ENCODE peak calls at places on chromosomes 16 and 17, in four cellular contexts. A is CD8-positive, alpha-beta memory T cell; T is PC-3; R is neuronal stem cell. O is an unnamed sample.

GRCh38 chr17:80804466-80804865 is 187.2 kb upstream of the CHMP6 start:
- DNase-seq in A (no peak), T (no peak), R (no peak), O (no peak)

GRCh38 chr17:62110923-62111484 is 45.9 kb upstream of the MED13 start:
- DNase-seq in A (no peak), T (peak; percentile 70), R (no peak), O (no peak)

GRCh38 chr17:4944163-4944553 is 4.1 kb downstream of the RNF167 start:
- DNase-seq in A (peak; percentile 70), T (no peak), R (no peak), O (no peak)

GRCh38 chr16:3501783-3502400 is 1.1 kb downstream of the CLUAP1 start:
- DNase-seq in A (peak; percentile 36), T (no peak), R (no peak), O (no peak)

GRCh38 chr17:74877592-74878543 is 5.1 kb upstream of the FDXR start:
- DNase-seq in A (no peak), T (peak; percentile 52), R (no peak), O (peak; percentile 43)

GRCh38 chr17:28908640-28909098 is 5.8 kb upstream of the DHRS13 start:
- DNase-seq in A (no peak), T (peak; percentile 66), R (no peak), O (no peak)

GRCh38 chr16:51154271-51155171 is 3.5 kb upstream of the SALL1 start:
- DNase-seq in A (no peak), T (no peak), R (no peak), O (no peak)

GRCh38 chr16:87344931-87345631 is 27.9 kb upstream of the C16orf95 start:
- DNase-seq in A (peak; percentile 71), T (no peak), R (no peak), O (no peak)

GRCh38 chr17:3512512-3513171 is 36.8 kb downstream of the ASPA start:
- DNase-seq in A (no peak), T (no peak), R (peak; percentile 53), O (peak; percentile 81)

GRCh38 chr17:80959330-80960036 is 32.2 kb upstream of the CHMP6 start:
- DNase-seq in A (no peak), T (peak; percentile 45), R (no peak), O (peak; percentile 89)

GRCh38 chr16:27318399-27319256 is 4.9 kb downstream of the IL4R start:
- DNase-seq in A (peak; percentile 55), T (no peak), R (no peak), O (no peak)

GRCh38 chr17:79791354-79792123 is 5.3 kb downstream of the CBX8 start:
- DNase-seq in A (peak; percentile 46), T (no peak), R (no peak), O (no peak)

GRCh38 chr16:65392831-65393565 is 271.1 kb upstream of the CDH11 start:
- DNase-seq in A (no peak), T (peak; percentile 90), R (no peak), O (no peak)

GRCh38 chr17:46817901-46818209 is 637 bp downstream of the WNT3 start:
- DNase-seq in A (no peak), T (no peak), R (no peak), O (no peak)

GRCh38 chr17:46815474-46816353 is 2.8 kb downstream of the WNT3 start:
- DNase-seq in A (no peak), T (no peak), R (no peak), O (no peak)

GRCh38 chr17:46818929-46819859 is 702 bp upstream of the WNT3 start:
- DNase-seq in A (no peak), T (no peak), R (peak; percentile 59), O (no peak)

GRCh38 chr17:46818319-46818928 is at the start of gene WNT3:
- DNase-seq in A (peak; percentile 58), T (no peak), R (no peak), O (no peak)

GRCh38 chr17:46817151-46817900 is 1.2 kb downstream of the WNT3 start:
- DNase-seq in A (no peak), T (no peak), R (no peak), O (no peak)
- H3K27ac ChIP-seq in A (no peak overlapping the region), T (no peak overlapping the region), R (no peak overlapping the region), O (no peak overlapping the region)

DNA sequence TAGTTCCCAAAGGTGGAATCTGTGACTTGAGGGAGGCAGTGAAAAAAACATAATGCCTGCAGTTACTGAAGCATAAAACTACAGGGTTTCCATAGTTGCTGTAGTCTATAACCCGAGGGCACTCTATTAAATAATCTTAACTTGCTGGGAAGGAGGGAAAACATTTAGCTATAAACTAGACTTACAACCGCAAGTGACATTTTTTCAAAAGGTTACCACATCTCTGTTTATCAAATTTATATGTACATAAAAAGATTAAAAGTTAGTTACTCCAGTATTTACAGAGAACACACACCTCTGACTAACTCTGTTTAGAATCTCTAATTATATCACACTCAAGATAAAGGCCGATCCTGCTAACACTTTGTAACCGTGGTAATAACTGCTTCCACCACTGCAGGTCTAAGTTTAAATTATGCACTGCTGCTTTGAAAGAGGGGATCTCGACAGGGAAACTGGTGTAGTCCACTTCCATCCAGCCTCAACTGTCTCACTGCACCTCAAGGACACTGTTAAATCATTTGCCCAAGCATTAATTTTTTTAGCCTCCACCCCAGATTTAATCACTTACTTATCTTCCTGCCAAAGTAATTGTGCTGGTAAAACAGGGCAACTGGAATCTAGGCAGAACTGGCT is 14.6 kb downstream of the KCNJ16 start:
- DNase-seq in A (no peak), T (peak; percentile 62), R (no peak), O (no peak)
- H3K27ac ChIP-seq in A (no peak overlapping the region), T (no peak overlapping the region), R (no peak overlapping the region), O (no peak overlapping the region)

GRCh38 chr16:72722552-72722951 is 325.4 kb downstream of the ZFHX3 start:
- DNase-seq in A (no peak), T (no peak), R (peak; percentile 17), O (no peak)
- H3K27ac ChIP-seq in A (no peak overlapping the region), T (no peak overlapping the region), R (no peak overlapping the region), O (no peak overlapping the region)

GRCh38 chr16:48067388-48067787 is 88.4 kb downstream of the ABCC12 start:
- DNase-seq in A (no peak), T (no peak), R (no peak), O (no peak)
- H3K27ac ChIP-seq in A (no peak overlapping the region), T (no peak overlapping the region), R (no peak overlapping the region), O (peak overlapping the region; percentile 25)

O was measured in heart right ventricle.